ENCODE peak calls at places on chromosomes 4 and X, in seven cellular contexts. S is H9, A is mesenchymal stem cell, N is neuronal stem cell, L is neural progenitor cell, B is IMR-90, F is MM.1S. J is an unnamed sample.

GRCh38 chr4:162560073-162560472 is 396.3 kb upstream of the FSTL5 start:
- DNase-seq in F (no peak), A (no peak), B (no peak), S (no peak), N (no peak), L (no peak), J (no peak)

GRCh38 chrX:85065512-85066198 is 62.0 kb downstream of the APOOL start:
- DNase-seq in A (no peak), N (no peak), F (no peak), B (no peak), L (no peak), S (no peak), J (no peak)

GRCh38 chrX:65726708-65727107 is 59.3 kb downstream of the MSN start:
- DNase-seq in A (no peak), S (peak; percentile 33), B (no peak), F (no peak), N (no peak), L (no peak), J (no peak)

GRCh38 chrX:153865685-153866084 is 20.3 kb downstream of the L1CAM start:
- DNase-seq in F (no peak), L (no peak), A (no peak), N (no peak), S (no peak), B (no peak), J (no peak)

GRCh38 chr4:161762796-161763195 is 401.0 kb downstream of the FSTL5 start:
- DNase-seq in L (no peak), N (no peak), S (no peak), F (no peak), B (peak; percentile 6), A (peak; percentile 45), J (peak; percentile 81)

GRCh38 chr4:5162909-5163508 is 111.7 kb downstream of the STK32B start:
- DNase-seq in S (peak; percentile 13), F (no peak), B (no peak), L (no peak), N (no peak), A (no peak), J (no peak)

GRCh38 chrX:45329217-45329616 is 128.5 kb upstream of the DIPK2B start:
- DNase-seq in S (no peak), A (no peak), F (no peak), B (no peak), N (no peak), L (no peak), J (peak; percentile 26)

GRCh38 chr4:183532823-183533222 is 28.0 kb downstream of the ING2 start:
- DNase-seq in B (peak; percentile 29), F (no peak), A (peak; percentile 44), L (no peak), N (no peak), S (no peak), J (peak; percentile 81)

GRCh38 chr4:152308925-152309324 is 227.0 kb downstream of the FBXW7 start:
- DNase-seq in F (no peak), B (no peak), S (no peak), L (no peak), N (no peak), A (no peak), J (no peak)

GRCh38 chrX:134484039-134484438 is 24.1 kb downstream of the HPRT1 start:
- DNase-seq in L (peak; percentile 26), N (peak; percentile 32), B (peak; percentile 67), A (peak; percentile 59), S (no peak), F (peak; percentile 57), J (peak; percentile 20)

GRCh38 chrX:153825042-153825441 is 5.3 kb downstream of the PDZD4 start:
- DNase-seq in B (no peak), F (no peak), N (no peak), A (no peak), S (no peak), L (no peak), J (no peak)

GRCh38 chr4:42280327-42281095 is 116.8 kb upstream of the SHISA3 start:
- DNase-seq in F (peak; percentile 50), S (no peak), N (no peak), L (peak; percentile 39), B (peak; percentile 21), A (peak; percentile 19), J (no peak)

GRCh38 chrX:48083212-48083611 is 11.8 kb upstream of the ZNF630 start:
- DNase-seq in A (peak; percentile 51), S (peak; percentile 52), F (peak; percentile 42), N (peak; percentile 11), B (peak; percentile 34), L (peak; percentile 54), J (peak; percentile 10)

GRCh38 chr4:183097251-183098079 is 1.6 kb upstream of the WWC2 start:
- DNase-seq in N (peak; percentile 32), B (no peak), F (no peak), L (peak; percentile 72), S (peak; percentile 65), A (peak; percentile 56), J (no peak)

GRCh38 chrX:57647020-57647419 is 33.0 kb downstream of the NLRP2B start:
- DNase-seq in S (no peak), N (no peak), B (no peak), F (no peak), L (no peak), A (no peak), J (no peak)

GRCh38 chr4:186485621-186486062 is 69.7 kb downstream of the MTNR1A start:
- DNase-seq in F (no peak), B (peak; percentile 19), N (peak; percentile 45), L (peak; percentile 21), S (no peak), A (peak; percentile 24), J (peak; percentile 16)

GRCh38 chr4:26496207-26496783 is 6.0 kb upstream of the CCKAR start:
- DNase-seq in S (no peak), L (no peak), F (no peak), B (no peak), N (no peak), A (no peak), J (no peak)
- H2AFZ ChIP-seq in S (no peak overlapping the region), L (peak overlapping the region; percentile 21), F (no peak overlapping the region), B (no peak overlapping the region), N (no peak overlapping the region), A (no peak overlapping the region), J (no peak overlapping the region)

DNA sequence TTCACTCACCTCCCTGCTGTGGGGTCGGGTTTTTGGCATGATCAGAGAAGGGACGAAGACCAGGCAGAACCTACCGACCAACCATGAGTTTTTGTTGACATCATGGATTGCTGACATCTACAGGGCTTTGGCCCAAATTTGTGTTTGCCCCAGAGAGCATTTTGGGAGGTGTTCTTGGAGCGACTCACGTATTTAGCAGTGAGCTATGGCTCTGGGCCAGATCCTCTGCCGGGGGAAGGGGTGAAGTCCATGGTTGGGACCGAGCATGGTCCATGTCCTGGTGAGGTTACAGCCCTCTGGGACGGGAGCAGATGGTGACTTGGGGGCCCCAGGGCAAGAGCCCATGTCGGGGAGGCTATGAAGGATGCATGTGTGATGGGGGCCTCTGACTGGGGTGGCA is 17.4 kb downstream of the SORCS2 start:
- DNase-seq in A (no peak), B (no peak), F (no peak), S (no peak), N (no peak), L (no peak), J (no peak)
- H2AFZ ChIP-seq in A (no peak overlapping the region), B (no peak overlapping the region), F (no peak overlapping the region), S (no peak overlapping the region), N (no peak overlapping the region), L (no peak overlapping the region), J (no peak overlapping the region)

GRCh38 chrX:109624022-109624421 is 950 bp downstream of the KCNE5 start:
- DNase-seq in L (no peak), A (no peak), B (no peak), N (no peak), S (no peak), F (no peak), J (no peak)
- H2AFZ ChIP-seq in L (no peak overlapping the region), A (no peak overlapping the region), B (no peak overlapping the region), N (peak overlapping the region; percentile 38), S (no peak overlapping the region), F (no peak overlapping the region), J (no peak overlapping the region)

GRCh38 chr4:8517946-8518345 is 62.2 kb upstream of the GPR78 start:
- DNase-seq in F (no peak), L (no peak), A (no peak), B (no peak), N (no peak), S (no peak), J (no peak)
- H2AFZ ChIP-seq in F (no peak overlapping the region), L (no peak overlapping the region), A (no peak overlapping the region), B (no peak overlapping the region), N (no peak overlapping the region), S (no peak overlapping the region), J (no peak overlapping the region)

GRCh38 chr4:74394476-74395136 is 29.7 kb downstream of the EREG start:
- DNase-seq in S (no peak), L (no peak), F (no peak), B (peak; percentile 79), A (peak; percentile 82), N (no peak), J (peak; percentile 90)
- H2AFZ ChIP-seq in S (no peak overlapping the region), L (no peak overlapping the region), F (no peak overlapping the region), B (no peak overlapping the region), A (no peak overlapping the region), N (no peak overlapping the region), J (no peak overlapping the region)

DNA sequence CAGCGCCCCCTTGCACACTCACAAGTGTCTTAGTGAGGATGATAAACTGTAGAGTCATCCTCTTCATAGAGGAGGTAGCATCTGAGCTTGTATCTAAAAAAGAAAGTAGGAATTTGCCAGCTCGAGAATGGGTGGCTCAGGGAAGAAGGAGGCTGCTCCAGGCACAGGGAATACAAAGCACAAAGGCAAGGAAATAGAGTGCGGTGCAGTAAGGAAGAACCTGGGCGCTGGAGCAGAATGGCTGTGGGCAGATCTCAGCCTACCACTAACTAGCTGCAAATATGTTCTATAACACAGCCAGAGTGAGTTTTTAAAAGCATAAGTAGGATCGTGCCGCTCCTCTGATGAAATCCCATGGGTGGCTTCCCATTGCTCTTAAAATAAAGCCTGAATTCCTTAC is 61.6 kb upstream of the MAPK10 start:
- DNase-seq in A (no peak), S (no peak), F (no peak), N (no peak), L (no peak), B (no peak), J (no peak)
- H2AFZ ChIP-seq in A (peak overlapping the region; percentile 14), S (no peak overlapping the region), F (no peak overlapping the region), N (peak overlapping the region; percentile 32), L (peak overlapping the region; percentile 18), B (no peak overlapping the region), J (no peak overlapping the region)

GRCh38 chr4:81314196-81314896 is 99.3 kb upstream of the PRKG2 start:
- DNase-seq in A (peak; percentile 75), L (peak; percentile 12), N (no peak), F (no peak), B (peak; percentile 91), S (no peak), J (no peak)
- H2AFZ ChIP-seq in A (no peak overlapping the region), L (peak overlapping the region; percentile 19), N (no peak overlapping the region), F (peak overlapping the region; percentile 4), B (peak overlapping the region; percentile 36), S (no peak overlapping the region), J (no peak overlapping the region)

DNA sequence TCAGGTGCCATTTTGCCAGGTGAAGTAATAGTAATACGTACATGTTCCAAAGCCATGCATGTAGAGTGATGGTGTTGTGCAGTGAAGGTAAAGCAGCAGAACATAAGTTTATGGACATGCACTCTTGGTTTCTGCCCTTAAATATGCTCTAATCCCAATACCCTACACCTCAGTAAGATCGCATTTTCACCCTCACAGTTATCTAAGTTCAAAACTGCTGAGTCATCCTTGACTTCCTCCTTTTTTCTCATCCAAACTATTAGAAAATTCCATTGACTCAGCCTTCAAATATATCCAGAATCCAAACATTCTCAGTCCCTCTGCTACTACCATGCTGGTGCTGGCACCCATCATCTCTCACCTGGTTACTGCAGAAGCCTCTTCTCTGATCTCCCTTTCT is 652.9 kb upstream of the IGFBP7 start:
- DNase-seq in F (no peak), N (no peak), B (no peak), S (no peak), A (no peak), L (no peak), J (no peak)
- H2AFZ ChIP-seq in F (no peak overlapping the region), N (no peak overlapping the region), B (no peak overlapping the region), S (no peak overlapping the region), A (peak overlapping the region; percentile 67), L (no peak overlapping the region), J (peak overlapping the region; percentile 23)